ENCODE peak calls at places on chromosomes 6 and 20, in eight cellular contexts. E is astrocyte, O is testis, I is coronary artery, Z is NB4, K is cardiac fibroblast, C is mammary epithelial cell, A is SK-N-SH. M is an unnamed sample.

GRCh38 chr6:119322715-119323350 is 26.7 kb downstream of the MAN1A1 start:
- DNase-seq in E (no peak), O (no peak), I (no peak), Z (no peak), K (no peak), C (no peak), A (no peak), M (no peak)

GRCh38 chr6:89950879-89951391 is 56.7 kb downstream of the GJA10 start:
- DNase-seq in E (peak; percentile 43), O (peak; percentile 61), I (no peak), Z (peak; percentile 84), K (peak; percentile 61), C (peak; percentile 32), A (no peak), M (peak; percentile 58)

GRCh38 chr6:17897681-17898080 is 89.8 kb downstream of the KIF13A start:
- DNase-seq in E (no peak), O (no peak), I (no peak), Z (no peak), K (no peak), C (no peak), A (no peak), M (no peak)

GRCh38 chr20:9294081-9294480 is 220.3 kb upstream of the LAMP5 start:
- DNase-seq in E (peak; percentile 81), O (no peak), I (no peak), Z (no peak), K (peak; percentile 17), C (peak; percentile 24), A (no peak), M (peak; percentile 26)

GRCh38 chr6:136952714-136953260 is 30.7 kb downstream of the SLC35D3 start:
- DNase-seq in E (no peak), O (no peak), I (no peak), Z (no peak), K (no peak), C (no peak), A (peak; percentile 48), M (no peak)

GRCh38 chr20:21504323-21504722 is 9.5 kb downstream of the NKX2-2 start:
- DNase-seq in E (no peak), O (no peak), I (peak; percentile 64), Z (no peak), K (no peak), C (no peak), A (peak; percentile 14), M (no peak)

GRCh38 chr6:154071236-154071635 is 32.2 kb downstream of the OPRM1 start:
- DNase-seq in E (no peak), O (no peak), I (no peak), Z (no peak), K (no peak), C (no peak), A (peak; percentile 21), M (no peak)

GRCh38 chr6:149963462-149964242 is at the start of gene ULBP1:
- DNase-seq in E (peak; percentile 68), O (peak; percentile 94), I (peak; percentile 87), Z (peak; percentile 74), K (peak; percentile 84), C (peak; percentile 83), A (peak; percentile 74), M (peak; percentile 84)

GRCh38 chr20:63071541-63072181 is 64.9 kb upstream of the BHLHE23 start:
- DNase-seq in E (peak; percentile 41), O (peak; percentile 67), I (no peak), Z (no peak), K (no peak), C (peak; percentile 35), A (peak; percentile 87), M (peak; percentile 18)

GRCh38 chr6:15389759-15390723 is 144.2 kb downstream of the JARID2 start:
- DNase-seq in E (peak; percentile 26), O (no peak), I (no peak), Z (peak; percentile 73), K (peak; percentile 73), C (no peak), A (peak; percentile 75), M (peak; percentile 78)

GRCh38 chr6:116444092-116444491 is 17.1 kb upstream of the CALHM6 start:
- DNase-seq in E (no peak), O (no peak), I (no peak), Z (peak; percentile 64), K (peak; percentile 62), C (peak; percentile 27), A (peak; percentile 36), M (peak; percentile 72)

GRCh38 chr20:33765592-33765991 is 33.8 kb downstream of the ZNF341 start:
- DNase-seq in E (no peak), O (no peak), I (no peak), Z (no peak), K (no peak), C (no peak), A (no peak), M (no peak)

GRCh38 chr20:38633577-38634093 is 32.0 kb downstream of the ARHGAP40 start:
- DNase-seq in E (no peak), O (peak; percentile 62), I (no peak), Z (peak; percentile 70), K (peak; percentile 50), C (peak; percentile 30), A (peak; percentile 86), M (peak; percentile 57)

GRCh38 chr6:140041571-140042332 is 667.3 kb upstream of the CITED2 start:
- DNase-seq in E (no peak), O (no peak), I (no peak), Z (no peak), K (no peak), C (no peak), A (no peak), M (no peak)

GRCh38 chr20:21571841-21572690 is 58.2 kb upstream of the NKX2-2 start:
- DNase-seq in E (no peak), O (peak; percentile 29), I (no peak), Z (peak; percentile 20), K (peak; percentile 5), C (no peak), A (peak; percentile 35), M (peak; percentile 7)

GRCh38 chr20:31515072-31515774 is 981 bp downstream of the HM13 start:
- DNase-seq in E (no peak), O (no peak), I (no peak), Z (no peak), K (no peak), C (no peak), A (no peak), M (no peak)

GRCh38 chr20:31516651-31517050 is 2.4 kb downstream of the HM13 start:
- DNase-seq in E (no peak), O (no peak), I (no peak), Z (no peak), K (no peak), C (no peak), A (no peak), M (no peak)

GRCh38 chr20:31516166-31516565 is 1.9 kb downstream of the HM13 start:
- DNase-seq in E (no peak), O (no peak), I (no peak), Z (no peak), K (no peak), C (no peak), A (no peak), M (no peak)

GRCh38 chr20:31514154-31515071 is at the start of gene HM13:
- DNase-seq in E (peak; percentile 86), O (peak; percentile 94), I (peak; percentile 92), Z (peak; percentile 96), K (peak; percentile 96), C (peak; percentile 88), A (peak; percentile 98), M (peak; percentile 95)

DNA sequence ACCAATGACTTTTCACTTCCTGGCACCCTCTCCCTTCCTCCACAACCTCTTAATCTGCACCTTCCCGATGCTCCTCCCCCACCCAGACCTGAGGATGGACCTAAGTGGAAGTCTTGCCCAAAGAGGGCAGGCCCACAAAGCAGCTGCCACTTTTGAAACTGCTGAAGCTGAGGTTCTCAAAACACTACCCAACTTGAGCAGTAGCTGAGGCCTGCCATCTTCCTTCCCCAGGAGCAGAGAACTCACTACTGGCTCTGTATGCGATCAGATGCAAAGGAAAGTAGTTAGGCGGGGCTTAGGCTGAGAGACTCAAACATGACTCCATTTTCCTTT is 1.5 kb downstream of the HM13 start:
- DNase-seq in E (no peak), O (no peak), I (no peak), Z (peak; percentile 29), K (no peak), C (no peak), A (no peak), M (no peak)
- H3K4me3 ChIP-seq in E (peak overlapping the region; percentile 94), O (no peak overlapping the region), I (peak overlapping the region; percentile 77), Z (peak overlapping the region; percentile 96), K (peak overlapping the region; percentile 100), C (peak overlapping the region; percentile 99), A (peak overlapping the region; percentile 95), M (peak overlapping the region; percentile 97)

GRCh38 chr20:50111120-50111828 is 1.7 kb downstream of the UBE2V1 start:
- DNase-seq in E (peak; percentile 61), O (no peak), I (no peak), Z (no peak), K (peak; percentile 39), C (peak; percentile 78), A (no peak), M (peak; percentile 41)

GRCh38 chr20:50113420-50114224 is 672 bp upstream of the UBE2V1 start:
- DNase-seq in E (no peak), O (no peak), I (no peak), Z (no peak), K (no peak), C (no peak), A (no peak), M (no peak)

GRCh38 chr20:50115041-50115512 is 2.1 kb upstream of the UBE2V1 start:
- DNase-seq in E (no peak), O (no peak), I (no peak), Z (no peak), K (no peak), C (no peak), A (no peak), M (no peak)

GRCh38 chr20:50111829-50112495 is 988 bp downstream of the UBE2V1 start:
- DNase-seq in E (no peak), O (no peak), I (no peak), Z (no peak), K (no peak), C (no peak), A (no peak), M (no peak)

GRCh38 chr20:50112512-50113419 is at the start of gene UBE2V1:
- DNase-seq in E (peak; percentile 71), O (peak; percentile 95), I (peak; percentile 95), Z (peak; percentile 96), K (peak; percentile 94), C (peak; percentile 85), A (peak; percentile 97), M (peak; percentile 86)
- TF ChIP-seq CTCF in E (no peak), O (no peak), I (no peak), Z (peak; percentile 17), K (peak; percentile 47), C (peak; percentile 56), A (peak; percentile 56), M (peak; percentile 38)

GRCh38 chr6:29236634-29237033 is 64.9 kb upstream of the OR14J1 start:
- DNase-seq in E (no peak), O (no peak), I (no peak), Z (no peak), K (no peak), C (no peak), A (no peak), M (no peak)
- H3K4me3 ChIP-seq in E (no peak overlapping the region), O (no peak overlapping the region), I (no peak overlapping the region), Z (no peak overlapping the region), K (no peak overlapping the region), C (no peak overlapping the region), A (no peak overlapping the region), M (no peak overlapping the region)

DNA sequence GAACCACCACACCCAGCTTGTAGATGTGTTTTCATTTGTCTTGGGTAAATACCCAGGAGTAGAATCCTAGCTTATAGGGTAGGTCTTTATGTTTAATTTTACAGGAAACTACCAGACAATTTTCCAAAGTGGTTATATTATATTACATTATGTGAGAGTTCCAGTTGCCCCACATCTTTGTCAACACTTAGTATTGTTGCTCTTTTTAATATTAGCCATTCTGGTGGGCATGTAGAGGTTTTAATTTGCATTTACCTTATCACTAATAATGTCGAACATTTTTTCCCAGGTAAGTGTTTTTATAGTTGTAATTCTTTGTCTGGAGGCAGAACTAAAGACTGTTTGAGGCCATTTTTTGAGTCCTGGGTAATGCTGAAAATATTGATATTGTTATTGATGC is 3.5 kb upstream of the BANF2 start:
- DNase-seq in E (no peak), O (no peak), I (no peak), Z (no peak), K (no peak), C (no peak), A (no peak), M (no peak)
- TF ChIP-seq CTCF in E (no peak), O (no peak), I (no peak), Z (no peak), K (no peak), C (no peak), A (no peak), M (no peak)